ENCODE peak calls at places on chromosomes 2 and 18, in four cellular contexts. One of them, this sample, is unnamed.

GRCh38 chr18:56115072-56116038 is 523.0 kb downstream of the TXNL1 start:
- DNase-seq in Panc1: no peak
- DNase-seq in HepG2: no peak
- DNase-seq in K562: no peak
- DNase-seq in this sample: no peak

GRCh38 chr18:31679133-31679731 is 5.1 kb downstream of the B4GALT6 start:
- DNase-seq in K562: no peak
- DNase-seq in HepG2: no peak
- DNase-seq in Panc1: peak; percentile 86
- DNase-seq in this sample: peak; percentile 63

GRCh38 chr2:158269143-158269542 is 167.5 kb downstream of the UPP2 start:
- DNase-seq in HepG2: no peak
- DNase-seq in Panc1: no peak
- DNase-seq in K562: no peak
- DNase-seq in this sample: no peak

GRCh38 chr2:207254526-207255464 is 89.0 kb upstream of the KLF7 start:
- DNase-seq in HepG2: no peak
- DNase-seq in Panc1: no peak
- DNase-seq in K562: peak; percentile 38
- DNase-seq in this sample: no peak

GRCh38 chr2:57892920-57893319 is 153.7 kb upstream of the VRK2 start:
- DNase-seq in HepG2: no peak
- DNase-seq in K562: no peak
- DNase-seq in Panc1: no peak
- DNase-seq in this sample: no peak

GRCh38 chr2:28366496-28367282 is 26.0 kb upstream of the FOSL2 start:
- DNase-seq in HepG2: no peak
- DNase-seq in Panc1: no peak
- DNase-seq in K562: peak; percentile 91
- DNase-seq in this sample: no peak

GRCh38 chr2:203759692-203760365 is 53.4 kb downstream of the CD28 start:
- DNase-seq in HepG2: no peak
- DNase-seq in Panc1: no peak
- DNase-seq in K562: no peak
- DNase-seq in this sample: peak; percentile 48

GRCh38 chr2:62928015-62928414 is 122.6 kb upstream of the OTX1 start:
- DNase-seq in HepG2: no peak
- DNase-seq in Panc1: no peak
- DNase-seq in K562: peak; percentile 54
- DNase-seq in this sample: no peak

GRCh38 chr2:105820151-105820550 is 75.4 kb downstream of the NCK2 start:
- DNase-seq in HepG2: no peak
- DNase-seq in K562: no peak
- DNase-seq in Panc1: no peak
- DNase-seq in this sample: no peak

GRCh38 chr2:85413592-85414421 is 3.6 kb upstream of the CAPG start:
- DNase-seq in HepG2: no peak
- DNase-seq in Panc1: no peak
- DNase-seq in K562: peak; percentile 77
- DNase-seq in this sample: no peak

GRCh38 chr2:210288376-210288775 is 26.6 kb downstream of the MYL1 start:
- DNase-seq in HepG2: no peak
- DNase-seq in K562: no peak
- DNase-seq in Panc1: no peak
- DNase-seq in this sample: no peak

GRCh38 chr2:197072533-197072932 is 146.0 kb upstream of the PGAP1 start:
- DNase-seq in Panc1: no peak
- DNase-seq in HepG2: no peak
- DNase-seq in K562: no peak
- DNase-seq in this sample: no peak

GRCh38 chr2:46200100-46200690 is 97.0 kb upstream of the EPAS1 start:
- DNase-seq in HepG2: no peak
- DNase-seq in K562: no peak
- DNase-seq in Panc1: no peak
- DNase-seq in this sample: no peak

GRCh38 chr2:175690113-175690716 is 311.9 kb downstream of the LNPK start:
- DNase-seq in HepG2: peak; percentile 72
- DNase-seq in Panc1: peak; percentile 66
- DNase-seq in K562: peak; percentile 78
- DNase-seq in this sample: peak; percentile 58

GRCh38 chr18:46042571-46043123 is 29.4 kb downstream of the PSTPIP2 start:
- DNase-seq in HepG2: no peak
- DNase-seq in K562: no peak
- DNase-seq in Panc1: no peak
- DNase-seq in this sample: no peak

GRCh38 chr2:127162261-127163089 is 55.5 kb upstream of the BIN1 start:
- DNase-seq in Panc1: no peak
- DNase-seq in K562: no peak
- DNase-seq in HepG2: no peak
- DNase-seq in this sample: no peak

GRCh38 chr2:71690876-71691275 is 237.5 kb downstream of the DYSF start:
- DNase-seq in HepG2: no peak
- DNase-seq in K562: no peak
- DNase-seq in Panc1: no peak
- DNase-seq in this sample: no peak

GRCh38 chr2:196808281-196808680 is 874 bp downstream of the C2orf66 start:
- DNase-seq in K562: peak; percentile 11
- DNase-seq in Panc1: no peak
- DNase-seq in HepG2: no peak
- DNase-seq in this sample: no peak

GRCh38 chr2:159635006-159635746 is 18.8 kb upstream of the BAZ2B start:
- DNase-seq in K562: no peak
- DNase-seq in Panc1: no peak
- DNase-seq in HepG2: no peak
- DNase-seq in this sample: no peak

GRCh38 chr2:33791625-33792024 is 192.5 kb upstream of the FAM98A start:
- DNase-seq in Panc1: no peak
- DNase-seq in HepG2: no peak
- DNase-seq in K562: no peak
- DNase-seq in this sample: no peak

GRCh38 chr18:10928971-10929373 is 220.4 kb downstream of the PIEZO2 start:
- DNase-seq in Panc1: no peak
- DNase-seq in K562: no peak
- DNase-seq in HepG2: no peak
- DNase-seq in this sample: no peak

GRCh38 chr2:73907840-73908452 is 15.1 kb downstream of the ACTG2 start:
- DNase-seq in HepG2: peak; percentile 37
- DNase-seq in Panc1: peak; percentile 22
- DNase-seq in K562: peak; percentile 73
- DNase-seq in this sample: no peak

GRCh38 chr2:39778775-39779751 is at the start of gene THUMPD2:
- DNase-seq in HepG2: peak; percentile 51
- DNase-seq in K562: peak; percentile 90
- DNase-seq in Panc1: no peak
- DNase-seq in this sample: peak; percentile 42

GRCh38 chr2:32008811-32009478 is 1.9 kb downstream of the MEMO1 start:
- DNase-seq in K562: peak; percentile 41
- DNase-seq in HepG2: peak; percentile 32
- DNase-seq in Panc1: no peak
- DNase-seq in this sample: no peak

GRCh38 chr2:196530910-196531309 is 108.6 kb upstream of the CCDC150 start:
- DNase-seq in Panc1: no peak
- DNase-seq in HepG2: no peak
- DNase-seq in K562: no peak
- DNase-seq in this sample: no peak

GRCh38 chr2:210429403-210430137 is 47.0 kb downstream of the LANCL1 start:
- DNase-seq in K562: no peak
- DNase-seq in HepG2: no peak
- DNase-seq in Panc1: no peak
- DNase-seq in this sample: no peak

GRCh38 chr2:219041252-219041651 is at the start of gene CFAP65:
- DNase-seq in Panc1: peak; percentile 10
- DNase-seq in HepG2: no peak
- DNase-seq in K562: peak; percentile 5
- DNase-seq in this sample: peak; percentile 34

GRCh38 chr2:196502413-196502812 is 137.1 kb upstream of the CCDC150 start:
- DNase-seq in K562: no peak
- DNase-seq in Panc1: no peak
- DNase-seq in HepG2: no peak
- DNase-seq in this sample: no peak

GRCh38 chr18:48104703-48105102 is 174.2 kb upstream of the SMAD2 start:
- DNase-seq in HepG2: no peak
- DNase-seq in K562: no peak
- DNase-seq in Panc1: no peak
- DNase-seq in this sample: no peak

GRCh38 chr2:40230717-40231300 is 221.1 kb downstream of the SLC8A1 start:
- DNase-seq in K562: no peak
- DNase-seq in Panc1: no peak
- DNase-seq in HepG2: no peak
- DNase-seq in this sample: no peak

GRCh38 chr2:65662654-65663432 is 230.4 kb upstream of the SPRED2 start:
- DNase-seq in K562: no peak
- DNase-seq in HepG2: no peak
- DNase-seq in Panc1: no peak
- DNase-seq in this sample: no peak

GRCh38 chr2:211133766-211134165 is 577.4 kb downstream of the CPS1 start:
- DNase-seq in K562: no peak
- DNase-seq in Panc1: no peak
- DNase-seq in HepG2: no peak
- DNase-seq in this sample: no peak

GRCh38 chr2:8976847-8977246 is 26.6 kb downstream of the MBOAT2 start:
- DNase-seq in Panc1: no peak
- DNase-seq in HepG2: no peak
- DNase-seq in K562: peak; percentile 53
- DNase-seq in this sample: no peak

GRCh38 chr2:26605195-26605968 is 35.8 kb downstream of the CIB4 start:
- DNase-seq in Panc1: peak; percentile 60
- DNase-seq in K562: peak; percentile 69
- DNase-seq in HepG2: peak; percentile 60
- DNase-seq in this sample: peak; percentile 61

GRCh38 chr18:45783097-45784075 is 42.1 kb upstream of the SIGLEC15 start:
- DNase-seq in Panc1: no peak
- DNase-seq in K562: no peak
- DNase-seq in HepG2: no peak
- DNase-seq in this sample: no peak

GRCh38 chr2:134491796-134492441 is 226.9 kb downstream of the TMEM163 start:
- DNase-seq in Panc1: no peak
- DNase-seq in K562: no peak
- DNase-seq in HepG2: peak; percentile 18
- DNase-seq in this sample: peak; percentile 37

GRCh38 chr2:43495727-43496126 is 100.1 kb downstream of the THADA start:
- DNase-seq in HepG2: no peak
- DNase-seq in K562: no peak
- DNase-seq in Panc1: no peak
- DNase-seq in this sample: no peak
- TF ChIP-seq POLR2AphosphoS5 in HepG2: no peak
- TF ChIP-seq POLR2AphosphoS5 in K562: no peak
- TF ChIP-seq POLR2AphosphoS5 in Panc1: no peak
- TF ChIP-seq POLR2AphosphoS5 in this sample: no peak

GRCh38 chr2:53473762-53474161 is 293.8 kb upstream of the CHAC2 start:
- DNase-seq in K562: no peak
- DNase-seq in HepG2: no peak
- DNase-seq in Panc1: no peak
- DNase-seq in this sample: no peak
- TF ChIP-seq TCF7L2 in K562: no peak
- TF ChIP-seq TCF7L2 in HepG2: no peak
- TF ChIP-seq TCF7L2 in Panc1: no peak
- TF ChIP-seq TCF7L2 in this sample: no peak

GRCh38 chr2:84327645-84328249 is 131.3 kb downstream of the SUCLG1 start:
- DNase-seq in Panc1: no peak
- DNase-seq in HepG2: no peak
- DNase-seq in K562: no peak
- DNase-seq in this sample: no peak
- TF ChIP-seq POLR2AphosphoS5 in Panc1: no peak
- TF ChIP-seq POLR2AphosphoS5 in HepG2: no peak
- TF ChIP-seq POLR2AphosphoS5 in K562: no peak
- TF ChIP-seq POLR2AphosphoS5 in this sample: no peak

GRCh38 chr2:52428224-52428623 is 1339.4 kb upstream of the CHAC2 start:
- DNase-seq in K562: no peak
- DNase-seq in HepG2: no peak
- DNase-seq in Panc1: no peak
- DNase-seq in this sample: no peak

GRCh38 chr2:52423655-52424054 is 1343.9 kb upstream of the CHAC2 start:
- DNase-seq in K562: no peak
- DNase-seq in Panc1: no peak
- DNase-seq in HepG2: no peak
- DNase-seq in this sample: no peak

DNA sequence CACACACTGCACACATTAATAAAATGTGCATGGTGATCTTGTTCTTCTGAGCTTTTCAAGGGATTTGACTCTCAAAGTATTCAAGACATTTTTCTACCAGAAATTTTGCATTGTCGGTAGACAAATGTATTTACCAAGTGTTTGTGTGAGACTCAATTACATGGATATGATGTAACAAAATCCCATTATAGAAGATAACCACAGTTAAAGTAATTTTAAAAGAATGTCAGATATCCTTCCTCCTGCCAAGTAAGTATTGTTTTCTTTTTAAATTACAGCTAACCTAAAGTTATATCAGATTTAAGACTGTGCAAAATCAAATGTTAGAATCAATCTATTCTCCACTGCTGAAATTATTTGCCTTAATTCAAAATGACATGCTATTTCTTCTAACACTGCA is 1344.5 kb upstream of the CHAC2 start:
- DNase-seq in K562: no peak
- DNase-seq in HepG2: no peak
- DNase-seq in Panc1: no peak
- DNase-seq in this sample: no peak
- TF ChIP-seq TCF7L2 in K562: no peak
- TF ChIP-seq TCF7L2 in HepG2: no peak
- TF ChIP-seq TCF7L2 in Panc1: no peak
- TF ChIP-seq TCF7L2 in this sample: no peak

GRCh38 chr2:30803281-30803680 is 4.0 kb downstream of the CAPN13 start:
- DNase-seq in Panc1: no peak
- DNase-seq in K562: no peak
- DNase-seq in HepG2: no peak
- DNase-seq in this sample: no peak

GRCh38 chr2:30809938-30810337 is 2.7 kb upstream of the CAPN13 start:
- DNase-seq in Panc1: no peak
- DNase-seq in HepG2: no peak
- DNase-seq in K562: no peak
- DNase-seq in this sample: no peak

GRCh38 chr2:30808695-30809094 is 1.4 kb upstream of the CAPN13 start:
- DNase-seq in Panc1: no peak
- DNase-seq in K562: no peak
- DNase-seq in HepG2: no peak
- DNase-seq in this sample: no peak

GRCh38 chr2:30802611-30803010 is 4.6 kb downstream of the CAPN13 start:
- DNase-seq in HepG2: no peak
- DNase-seq in Panc1: no peak
- DNase-seq in K562: no peak
- DNase-seq in this sample: no peak

DNA sequence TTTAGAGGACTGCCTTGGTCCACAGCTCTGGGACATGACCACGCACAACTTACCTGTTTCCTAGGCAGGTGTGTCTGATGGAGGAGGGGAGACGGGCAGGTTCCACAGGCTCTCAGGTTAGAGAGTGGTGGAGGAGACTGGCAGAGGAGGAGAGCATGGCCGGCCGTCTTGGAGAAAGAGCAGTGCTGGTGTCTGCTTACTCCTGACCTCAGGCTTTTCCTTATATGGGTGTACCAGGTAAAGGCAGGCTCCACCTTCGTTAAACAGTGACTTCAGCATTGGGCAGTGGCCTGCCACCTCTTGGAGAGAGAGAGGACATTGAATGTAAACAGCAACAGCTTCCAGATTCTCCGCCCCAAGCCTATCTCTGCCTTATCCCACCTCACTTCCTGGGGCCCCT is at the start of gene CAPN13:
- DNase-seq in K562: no peak
- DNase-seq in HepG2: no peak
- DNase-seq in Panc1: no peak
- DNase-seq in this sample: peak; percentile 32
- TF ChIP-seq POLR2AphosphoS5 in K562: no peak
- TF ChIP-seq POLR2AphosphoS5 in HepG2: no peak
- TF ChIP-seq POLR2AphosphoS5 in Panc1: no peak
- TF ChIP-seq POLR2AphosphoS5 in this sample: no peak

This sample was measured in HCT116.